ENCODE peak calls at places on chromosomes 11 and 22, in eight cellular contexts. V is thoracic aorta, J is bronchial epithelial cell, X is HFFc6, T is foreskin fibroblast, H is ovary, K is lower leg skin, L is progenitor cell of endocrine pancreas. E is an unnamed sample.

GRCh38 chr11:110184974-110185597 is 91.9 kb downstream of the ZC3H12C start:
- DNase-seq in K (no peak), T (peak), L (no peak), V (no peak), X (no peak), H (no peak), J (peak), E (no peak)

GRCh38 chr11:120137611-120138521 is at the start of gene TRIM29:
- DNase-seq in J (peak), H (no peak), X (no peak), V (no peak), K (peak), T (no peak), L (no peak), E (peak)

GRCh38 chr11:43327987-43328386 is 16.2 kb downstream of the API5 start:
- DNase-seq in H (no peak), K (no peak), J (peak), V (no peak), L (no peak), T (peak), X (peak), E (no peak)

GRCh38 chr22:26041931-26042330 is 127.3 kb upstream of the SEZ6L start:
- DNase-seq in T (no peak), J (no peak), H (no peak), X (no peak), V (no peak), L (no peak), K (no peak), E (no peak)

GRCh38 chr11:61004841-61005240 is 33.4 kb downstream of the CD6 start:
- DNase-seq in H (peak), J (no peak), X (no peak), K (no peak), V (no peak), L (no peak), T (no peak), E (no peak)

GRCh38 chr11:10916674-10917073 is 58.8 kb upstream of the ZBED5 start:
- DNase-seq in L (no peak), V (no peak), J (peak), H (no peak), X (no peak), K (no peak), T (peak), E (no peak)

GRCh38 chr11:36453678-36454077 is 56.4 kb downstream of the TRAF6 start:
- DNase-seq in K (no peak), X (no peak), L (no peak), V (no peak), J (peak), T (no peak), H (no peak), E (no peak)

GRCh38 chr11:10294289-10294953 is 402 bp upstream of the SBF2 start:
- DNase-seq in X (peak), T (peak), H (peak), V (no peak), J (peak), K (peak), L (no peak), E (peak)

GRCh38 chr11:120505801-120506425 is 5.6 kb upstream of the GRIK4 start:
- DNase-seq in X (no peak), J (no peak), T (no peak), K (no peak), H (no peak), L (no peak), V (no peak), E (no peak)

GRCh38 chr11:35102267-35102666 is 36.7 kb upstream of the CD44 start:
- DNase-seq in H (no peak), L (no peak), J (no peak), K (no peak), T (no peak), V (no peak), X (no peak), E (no peak)

GRCh38 chr22:41094036-41094435 is 1.6 kb downstream of the EP300 start:
- DNase-seq in X (peak), T (peak), H (no peak), J (peak), K (no peak), V (no peak), L (no peak), E (no peak)

GRCh38 chr11:134904103-134904502 is 492.1 kb upstream of the B3GAT1 start:
- DNase-seq in L (no peak), V (no peak), H (no peak), X (no peak), J (no peak), T (no peak), K (peak), E (no peak)

GRCh38 chr11:116714902-116715301 is 57.9 kb downstream of the BUD13 start:
- DNase-seq in H (no peak), V (no peak), K (no peak), J (no peak), X (no peak), T (no peak), L (no peak), E (no peak)

GRCh38 chr22:19636696-19637355 is 77.5 kb upstream of the SEPTIN5 start:
- DNase-seq in X (no peak), T (no peak), H (no peak), L (no peak), J (no peak), V (no peak), K (peak), E (peak)

GRCh38 chr11:58060939-58061672 is 30.4 kb downstream of the OR6Q1 start:
- DNase-seq in H (no peak), T (no peak), J (peak), L (no peak), K (no peak), X (peak), V (no peak), E (no peak)

GRCh38 chr11:95138448-95138847 is 48.8 kb downstream of the ENDOD1 start:
- DNase-seq in K (no peak), X (peak), J (no peak), L (no peak), T (peak), V (no peak), H (no peak), E (no peak)

GRCh38 chr11:8206251-8207079 is 37.6 kb upstream of the RIC3 start:
- DNase-seq in J (peak), H (peak), X (no peak), V (no peak), L (no peak), T (no peak), K (peak), E (peak)

GRCh38 chr11:8213390-8213789 is 44.6 kb upstream of the RIC3 start:
- DNase-seq in T (no peak), H (no peak), K (no peak), V (no peak), L (no peak), J (no peak), X (no peak), E (no peak)

GRCh38 chr11:8207080-8208000 is 38.5 kb upstream of the RIC3 start:
- DNase-seq in J (no peak), X (peak), L (no peak), H (no peak), T (no peak), V (no peak), K (peak), E (peak)

GRCh38 chr11:8205566-8205965 is 36.7 kb upstream of the RIC3 start:
- DNase-seq in T (no peak), J (no peak), V (no peak), K (peak), L (no peak), X (no peak), H (no peak), E (peak)

DNA sequence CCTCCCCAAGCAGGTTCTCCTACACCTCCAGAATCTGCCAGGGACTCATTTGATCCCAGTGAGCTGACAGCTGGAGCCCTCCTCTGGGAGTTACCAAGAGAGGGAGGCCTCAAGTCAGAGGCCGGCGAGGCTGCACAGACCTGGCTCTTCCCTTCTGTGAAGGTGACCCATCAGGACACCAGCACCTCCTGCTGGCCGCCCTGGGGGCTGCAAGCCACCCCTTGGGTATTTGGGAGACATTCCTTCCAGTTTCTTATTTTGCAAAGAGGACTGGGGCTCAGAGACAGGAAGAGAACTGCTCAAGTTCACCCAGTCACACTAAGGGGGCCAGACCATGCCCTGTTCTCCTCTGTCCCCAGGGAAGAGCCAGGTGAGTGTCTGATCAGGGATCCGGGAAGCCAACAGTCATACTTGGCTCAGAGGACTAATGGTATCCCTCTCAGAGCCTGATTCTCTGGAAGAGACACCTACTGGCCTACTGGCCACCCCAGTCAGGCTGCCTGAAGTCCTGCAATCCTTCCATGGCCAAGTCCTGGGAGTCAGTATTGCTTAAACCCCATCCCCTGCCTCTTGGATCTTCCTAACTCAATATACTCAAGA is 40.5 kb upstream of the RIC3 start:
- DNase-seq in X (no peak), H (no peak), T (no peak), J (no peak), L (no peak), V (no peak), K (peak), E (no peak)
- TF ChIP-seq CTCF in X (peak), H (no peak), T (peak), J (peak), L (peak), V (peak), K (no peak), E (peak)

DNA sequence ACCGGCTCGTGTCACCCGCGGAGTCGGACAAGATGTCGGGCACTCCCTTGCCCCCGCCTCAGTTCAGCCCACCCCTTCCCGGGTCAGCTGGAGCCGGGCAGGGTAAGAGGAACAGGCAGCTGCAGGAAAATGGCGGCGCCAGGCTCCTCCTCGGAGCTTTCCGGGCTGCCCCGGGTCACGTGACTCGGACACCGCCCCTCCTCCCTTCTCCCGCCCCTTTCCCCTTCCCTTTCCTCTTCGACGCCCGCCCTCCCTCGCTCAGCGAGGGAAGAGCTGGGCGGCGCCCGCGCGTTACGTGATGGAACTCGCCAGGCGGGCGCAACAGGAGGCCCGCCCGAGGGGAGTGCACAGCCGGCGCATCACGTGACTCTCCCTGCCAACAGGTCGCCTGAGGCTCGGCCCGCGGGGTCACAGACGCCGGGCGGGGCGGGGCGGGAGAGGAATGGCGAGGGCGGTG is at the start of gene PICALM:
- DNase-seq in H (peak), X (peak), L (peak), J (peak), V (peak), K (peak), T (peak), E (peak)
- TF ChIP-seq CTCF in H (peak), X (no peak), L (no peak), J (no peak), V (no peak), K (no peak), T (no peak), E (no peak)

GRCh38 chr11:127993788-127994187 is 593.6 kb downstream of the ETS1 start:
- DNase-seq in K (no peak), V (no peak), X (no peak), H (no peak), J (no peak), T (no peak), L (no peak), E (no peak)
- TF ChIP-seq CTCF in K (no peak), V (no peak), X (peak), H (no peak), J (no peak), T (no peak), L (peak), E (peak)

DNA sequence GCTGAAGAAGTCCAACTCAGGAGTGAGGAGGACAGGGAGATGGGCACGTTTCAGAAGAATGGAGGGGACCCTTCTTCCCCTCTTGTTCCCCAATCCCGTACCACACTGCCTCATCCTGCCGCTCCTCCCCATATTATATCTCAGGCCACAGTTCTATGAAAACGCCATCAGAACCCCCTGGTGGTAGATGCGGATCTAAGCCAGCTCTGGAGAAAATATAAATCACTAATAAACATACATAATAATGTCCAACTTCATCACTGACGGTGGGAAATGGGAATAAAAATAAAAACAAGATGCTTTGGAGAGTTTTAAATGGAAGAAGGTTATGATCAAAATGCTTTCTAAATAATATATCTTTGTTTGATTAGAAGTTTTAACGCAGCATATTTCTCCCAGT is 400.3 kb downstream of the CADM1 start:
- DNase-seq in H (no peak), J (no peak), V (no peak), X (no peak), K (no peak), T (no peak), L (no peak), E (no peak)
- TF ChIP-seq CTCF in H (no peak), J (no peak), V (no peak), X (peak), K (no peak), T (no peak), L (peak), E (no peak)

DNA sequence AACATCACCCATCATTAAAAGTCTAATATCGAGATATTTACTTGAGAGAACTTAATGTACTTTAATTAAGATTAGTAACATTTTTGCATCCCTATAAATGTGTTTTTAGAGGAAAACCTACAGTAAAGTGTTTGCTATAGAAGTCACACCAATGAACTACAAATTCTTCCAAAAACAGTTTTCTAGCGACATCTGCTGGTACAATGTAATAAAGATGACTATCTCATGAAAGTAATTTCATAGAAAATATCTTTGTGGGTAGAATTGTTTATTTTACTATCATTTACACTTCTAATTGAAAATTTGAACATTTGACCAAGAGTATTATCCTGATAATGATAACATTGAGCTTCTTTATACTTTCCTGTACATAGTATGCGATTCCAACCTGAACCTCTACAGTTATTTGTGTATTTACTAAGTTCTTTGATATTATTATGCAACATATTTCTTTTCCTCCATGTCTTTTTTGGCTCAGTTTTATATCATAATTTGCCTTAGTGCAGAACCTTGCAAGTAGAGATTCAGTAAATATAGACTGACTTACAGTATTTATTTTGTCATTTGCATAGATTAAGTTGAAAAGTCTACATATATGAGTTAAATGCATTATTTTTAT is 252.7 kb downstream of the TMEM135 start:
- DNase-seq in V (no peak), X (peak), K (no peak), T (peak), J (peak), L (no peak), H (no peak), E (no peak)
- TF ChIP-seq CTCF in V (peak), X (peak), K (no peak), T (peak), J (peak), L (peak), H (peak), E (peak)

GRCh38 chr11:122788781-122789535 is 49.3 kb upstream of the CRTAM start:
- DNase-seq in V (no peak), J (no peak), X (no peak), H (no peak), K (no peak), L (no peak), T (no peak), E (no peak)
- TF ChIP-seq CTCF in V (no peak), J (peak), X (peak), H (no peak), K (no peak), L (no peak), T (no peak), E (peak)

GRCh38 chr11:69912911-69913451 is 93.8 kb upstream of the FGF3 start:
- DNase-seq in J (peak), V (no peak), L (no peak), T (no peak), K (peak), X (peak), H (no peak), E (no peak)
- TF ChIP-seq CTCF in J (peak), V (no peak), L (peak), T (no peak), K (no peak), X (peak), H (no peak), E (peak)

GRCh38 chr11:117823294-117823940 is 1.1 kb downstream of the FXYD2 start:
- DNase-seq in J (no peak), X (no peak), T (no peak), K (peak), L (no peak), V (no peak), H (peak), E (no peak)

GRCh38 chr11:117821431-117821830 is 3.1 kb downstream of the FXYD2 start:
- DNase-seq in X (no peak), L (no peak), J (no peak), V (no peak), H (peak), T (no peak), K (no peak), E (no peak)

GRCh38 chr11:117820516-117820915 is 4.0 kb downstream of the FXYD2 start:
- DNase-seq in H (no peak), V (no peak), L (no peak), T (no peak), J (no peak), X (no peak), K (no peak), E (no peak)

GRCh38 chr11:117822522-117823033 is 2.0 kb downstream of the FXYD2 start:
- DNase-seq in J (no peak), V (no peak), T (no peak), K (peak), X (no peak), H (peak), L (no peak), E (no peak)

DNA sequence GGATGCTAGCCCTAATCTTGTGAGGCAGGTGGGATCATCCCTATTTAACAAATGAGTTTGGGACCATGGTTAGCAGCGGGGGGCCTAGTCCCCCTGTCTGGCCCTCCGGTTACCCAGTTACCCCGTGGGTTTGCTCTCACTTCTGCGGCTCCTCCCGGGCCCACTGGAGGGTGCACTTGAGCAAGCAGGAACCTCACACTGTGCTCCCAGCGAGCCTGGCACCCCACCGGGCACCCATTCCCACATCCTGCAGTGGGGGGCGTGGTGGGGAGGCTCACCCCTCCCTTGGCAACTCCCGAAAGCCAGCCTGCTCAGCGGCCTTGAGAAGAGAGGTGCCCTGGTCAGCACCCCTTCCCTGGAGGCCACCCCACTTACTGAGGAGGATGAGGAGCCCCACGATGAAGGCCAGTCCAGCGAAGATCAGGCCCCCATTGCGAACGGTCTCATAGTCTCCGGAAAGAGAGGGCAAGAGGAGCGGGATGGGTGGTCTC is 2.5 kb downstream of the FXYD2 start:
- DNase-seq in L (no peak), H (peak), J (no peak), K (no peak), X (no peak), T (no peak), V (no peak), E (no peak)
- TF ChIP-seq CTCF in L (peak), H (no peak), J (peak), K (no peak), X (peak), T (peak), V (no peak), E (peak)

DNA sequence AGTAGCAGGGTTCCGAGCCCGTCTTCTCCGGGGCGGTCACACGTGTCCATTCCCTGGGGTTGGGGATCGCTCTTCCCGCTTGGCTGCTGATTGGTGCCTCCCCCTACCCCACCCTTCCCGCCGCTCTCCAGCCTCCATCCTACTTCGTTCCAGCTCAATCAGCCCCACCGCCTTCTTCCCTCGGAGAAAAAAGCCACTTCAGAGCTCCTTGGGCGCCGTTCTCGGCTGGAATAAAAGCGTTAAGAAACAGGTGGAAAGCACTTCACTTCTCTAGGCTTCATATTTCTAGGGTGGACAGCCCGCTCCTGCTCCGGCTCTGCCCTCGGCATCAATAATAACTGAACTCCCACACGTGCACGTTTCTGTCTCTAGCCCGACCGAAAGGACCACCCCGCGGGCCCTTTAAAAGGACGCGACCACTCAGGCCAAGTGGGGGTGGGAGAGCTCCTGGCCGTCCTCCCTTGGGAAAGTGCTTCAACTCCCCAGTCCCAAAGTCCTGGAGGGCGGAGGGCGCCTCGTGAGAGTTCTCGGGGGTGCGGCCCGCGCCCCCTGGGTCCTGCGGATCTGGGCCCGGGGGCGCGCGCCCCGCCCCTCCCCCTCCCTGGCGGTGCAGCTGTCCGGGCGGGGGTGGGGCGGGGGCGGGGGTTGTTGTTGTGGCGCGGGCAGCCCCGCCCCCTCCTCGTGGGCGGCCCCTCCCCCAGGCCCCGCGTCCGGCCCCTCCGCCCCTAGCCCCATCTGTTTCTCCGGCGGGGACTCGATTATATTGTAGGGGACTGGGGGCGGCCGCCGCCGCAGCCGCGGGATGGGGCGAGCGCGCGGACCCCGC is at the start of gene CECR2:
- DNase-seq in X (no peak), J (no peak), L (peak), K (no peak), H (peak), V (no peak), T (no peak), E (no peak)
- TF ChIP-seq CTCF in X (no peak), J (no peak), L (no peak), K (no peak), H (no peak), V (no peak), T (no peak), E (no peak)